ENCODE peak calls at places on chromosomes 3 and 15, in four cellular contexts. X, T, Z and A are unnamed samples.

GRCh38 chr3:42660131-42660715 is 6.7 kb downstream of the ZBTB47 start:
- DNase-seq in X (no peak), T (peak), Z (no peak), A (no peak)

GRCh38 chr3:155391583-155391982 is 98.1 kb upstream of the STRIT1 start:
- DNase-seq in X (no peak), T (peak), Z (peak), A (no peak)

GRCh38 chr3:177824841-177825240 is 627.6 kb upstream of the TBL1XR1 start:
- DNase-seq in X (no peak), T (no peak), Z (no peak), A (no peak)

GRCh38 chr15:52710050-52710709 is 31.0 kb upstream of the ATOSA start:
- DNase-seq in X (no peak), T (no peak), Z (no peak), A (no peak)

GRCh38 chr15:64617727-64618126 is 157.3 kb downstream of the ZNF609 start:
- DNase-seq in X (no peak), T (no peak), Z (no peak), A (no peak)

GRCh38 chr15:51128701-51129100 is 34.0 kb upstream of the TNFAIP8L3 start:
- DNase-seq in X (no peak), T (peak), Z (no peak), A (no peak)

GRCh38 chr3:73203633-73204032 is 142.2 kb downstream of the EBLN2 start:
- DNase-seq in X (no peak), T (no peak), Z (no peak), A (no peak)

GRCh38 chr3:78176869-78177268 is 1137.0 kb downstream of the ROBO2 start:
- DNase-seq in X (no peak), T (no peak), Z (no peak), A (no peak)

GRCh38 chr3:105304487-105304886 is 62.2 kb upstream of the ALCAM start:
- DNase-seq in X (no peak), T (peak), Z (no peak), A (no peak)

GRCh38 chr3:106323586-106323985 is 454.8 kb upstream of the CBLB start:
- DNase-seq in X (no peak), T (peak), Z (no peak), A (no peak)

GRCh38 chr3:130839815-130840214 is 54.1 kb upstream of the ATP2C1 start:
- DNase-seq in X (no peak), T (no peak), Z (no peak), A (no peak)
- H3K4me3 ChIP-seq in X (no peak), T (no peak), Z (no peak), A (no peak)

DNA sequence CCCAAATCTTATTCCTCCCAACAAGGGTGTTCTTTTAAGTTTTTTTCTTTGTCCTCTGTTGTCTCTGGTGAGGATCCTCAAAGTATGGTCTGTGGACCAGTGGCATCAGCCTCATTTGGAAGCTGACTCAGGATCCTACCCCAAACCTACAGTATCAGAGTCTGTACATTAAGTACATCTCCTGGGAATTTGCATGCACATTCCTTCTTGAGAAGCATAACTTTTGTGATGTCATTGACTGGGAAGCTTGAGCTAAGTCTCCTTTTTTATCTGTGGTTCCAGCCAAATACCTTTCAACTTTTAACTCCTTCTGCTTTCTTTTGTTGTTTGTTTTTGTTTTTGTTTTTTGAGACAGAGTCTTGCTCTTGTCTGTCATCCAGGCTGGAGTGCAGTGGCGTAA is 40.5 kb downstream of the ARMC8 start:
- DNase-seq in X (no peak), T (peak), Z (no peak), A (no peak)
- H3K27ac ChIP-seq in X (no peak), T (no peak), Z (no peak), A (no peak)

GRCh38 chr3:52176951-52177700 is 20.8 kb upstream of the ALAS1 start:
- DNase-seq in X (peak), T (no peak), Z (peak), A (no peak)

GRCh38 chr3:52178537-52178936 is 19.4 kb upstream of the ALAS1 start:
- DNase-seq in X (no peak), T (no peak), Z (no peak), A (no peak)

GRCh38 chr3:52176188-52176752 is 21.7 kb upstream of the ALAS1 start:
- DNase-seq in X (peak), T (no peak), Z (peak), A (no peak)

GRCh38 chr3:52175416-52176187 is 21.4 kb upstream of the POC1A start:
- DNase-seq in X (no peak), T (no peak), Z (peak), A (no peak)

DNA sequence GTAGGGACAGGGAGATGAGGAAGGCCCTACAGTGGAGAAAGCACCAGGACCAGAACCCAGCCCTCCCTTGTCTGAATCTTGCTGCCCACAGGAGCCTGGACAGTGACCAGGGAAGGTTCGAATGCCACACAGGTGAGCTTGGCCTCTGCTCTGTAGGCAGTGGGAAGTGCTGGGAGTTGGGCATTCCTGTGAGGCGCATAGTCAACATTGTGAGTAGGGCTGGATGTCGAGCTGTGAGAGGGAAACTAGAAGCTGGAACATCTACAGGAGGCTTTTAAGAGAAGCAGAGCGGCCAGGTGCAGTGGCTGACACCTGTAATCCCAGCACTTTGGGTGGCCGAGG is 20.3 kb upstream of the ALAS1 start:
- DNase-seq in X (no peak), T (no peak), Z (peak), A (no peak)
- TF ChIP-seq CTCF in X (no peak), T (no peak), Z (no peak), A (no peak)

DNA sequence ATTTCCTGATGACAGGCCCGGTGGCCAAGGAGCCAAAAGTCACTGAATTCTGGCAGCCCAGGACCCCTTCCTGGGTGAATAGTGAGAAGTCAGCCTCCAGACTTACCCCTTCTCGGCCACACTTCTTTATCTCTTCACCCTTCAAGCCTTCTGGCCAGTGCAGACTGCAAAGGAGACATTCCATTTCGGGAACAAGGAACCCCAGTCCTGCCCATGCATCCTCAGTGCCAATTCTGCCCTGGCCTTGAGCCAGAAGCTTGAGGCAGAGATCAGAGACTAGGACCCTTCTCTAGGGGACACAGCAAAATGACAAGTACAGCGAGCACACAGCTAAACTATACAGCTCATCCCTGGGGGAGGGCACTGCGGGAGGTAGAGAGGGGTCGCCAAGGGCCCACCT is 28.8 kb downstream of the GRAMD2A start:
- DNase-seq in X (no peak), T (no peak), Z (no peak), A (no peak)
- H3K4me3 ChIP-seq in X (no peak), T (no peak), Z (no peak), A (no peak)

DNA sequence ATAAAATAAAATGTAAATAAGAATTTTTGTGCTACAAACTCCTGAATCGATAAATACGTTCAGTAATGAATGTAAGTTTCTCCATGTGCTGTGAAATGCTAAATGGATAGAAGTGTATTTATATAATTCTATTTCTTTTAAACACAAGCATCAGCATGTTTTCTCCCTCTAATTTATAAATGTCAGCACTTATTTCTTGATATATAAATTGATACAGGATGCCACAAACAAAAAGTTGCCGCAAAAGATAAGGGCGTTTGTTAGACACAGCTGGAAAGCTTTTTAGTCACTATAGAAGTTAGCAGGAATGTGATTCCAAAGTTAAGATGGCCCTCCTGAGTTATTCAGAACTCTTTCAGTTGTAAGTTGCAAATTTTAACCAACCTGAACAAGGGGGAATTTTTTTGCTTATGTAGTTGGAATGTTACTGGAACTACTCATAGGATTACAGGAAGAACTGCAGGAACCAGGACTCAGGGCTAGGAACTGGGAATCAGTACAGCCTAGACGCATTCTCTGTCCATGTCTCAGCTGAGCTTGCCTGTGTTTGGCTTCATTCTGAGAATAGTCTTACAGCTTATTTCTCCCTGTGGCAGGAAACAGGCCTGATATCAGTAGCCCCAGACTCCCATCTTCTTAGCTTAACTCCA is 166.3 kb downstream of the VGLL4 start:
- DNase-seq in X (no peak), T (peak), Z (no peak), A (no peak)
- H3K27ac ChIP-seq in X (peak), T (peak), Z (peak), A (peak)